ENCODE peak calls at places on chromosomes 16 and 17, in nine cellular contexts. V is neural progenitor cell; M is nephron progenitor cell; O is cardiac fibroblast; K is fibroblast of villous mesenchyme; X is AG04449; Z is activated CD8-positive, alpha-beta T cell treated with anti-CD3 and anti-CD28 coated beads for 36 hours; T is foreskin fibroblast; N is heart right ventricle. F is an unnamed sample.

GRCh38 chr16:23807028-23807427 is 28.8 kb upstream of the PRKCB start:
- DNase-seq in V (no peak), M (no peak), O (no peak), K (no peak), X (no peak), Z (no peak), T (no peak), N (no peak), F (no peak)

GRCh38 chr16:79628501-79628975 is 28.0 kb upstream of the MAF start:
- DNase-seq in V (no peak), M (no peak), O (peak), K (peak), X (no peak), Z (peak), T (no peak), N (no peak), F (no peak)

GRCh38 chr17:48878920-48879898 is 13.4 kb upstream of the ATP5MC1 start:
- DNase-seq in V (peak), M (peak), O (peak), K (peak), X (no peak), Z (peak), T (peak), N (peak), F (no peak)

GRCh38 chr17:30530346-30531025 is 53.3 kb downstream of the GOSR1 start:
- DNase-seq in V (no peak), M (no peak), O (peak), K (peak), X (peak), Z (no peak), T (peak), N (no peak), F (no peak)

GRCh38 chr16:66379571-66379941 is 13.1 kb downstream of the CDH5 start:
- DNase-seq in V (no peak), M (no peak), O (no peak), K (no peak), X (no peak), Z (no peak), T (no peak), N (no peak), F (no peak)

GRCh38 chr16:66572356-66572755 is 6.1 kb downstream of the CMTM1 start:
- DNase-seq in V (no peak), M (no peak), O (no peak), K (no peak), X (no peak), Z (no peak), T (no peak), N (no peak), F (no peak)

GRCh38 chr17:71548540-71549190 is 572.2 kb upstream of the SOX9 start:
- DNase-seq in V (no peak), M (no peak), O (peak), K (no peak), X (no peak), Z (no peak), T (no peak), N (no peak), F (no peak)

GRCh38 chr17:34414338-34414737 is 51.3 kb upstream of the CCL1 start:
- DNase-seq in V (no peak), M (no peak), O (no peak), K (no peak), X (no peak), Z (no peak), T (no peak), N (no peak), F (no peak)

GRCh38 chr16:81629896-81630631 is 149.0 kb upstream of the PLCG2 start:
- DNase-seq in V (no peak), M (no peak), O (no peak), K (no peak), X (no peak), Z (no peak), T (no peak), N (no peak), F (no peak)

GRCh38 chr16:63461248-63461841 is 1425.1 kb upstream of the CDH8 start:
- DNase-seq in V (peak), M (peak), O (peak), K (peak), X (peak), Z (no peak), T (peak), N (no peak), F (no peak)

GRCh38 chr16:11034481-11034931 is 90.1 kb downstream of the CLEC16A start:
- DNase-seq in V (no peak), M (no peak), O (no peak), K (peak), X (no peak), Z (no peak), T (peak), N (no peak), F (no peak)

GRCh38 chr16:71930993-71931392 is 35.7 kb downstream of the IST1 start:
- DNase-seq in V (no peak), M (no peak), O (no peak), K (no peak), X (no peak), Z (no peak), T (no peak), N (no peak), F (no peak)

GRCh38 chr16:83095926-83096692 is 469.3 kb downstream of the CDH13 start:
- DNase-seq in V (no peak), M (no peak), O (peak), K (peak), X (no peak), Z (no peak), T (peak), N (no peak), F (no peak)

GRCh38 chr17:73494096-73494954 is 149.9 kb downstream of the SDK2 start:
- DNase-seq in V (no peak), M (no peak), O (no peak), K (no peak), X (no peak), Z (no peak), T (no peak), N (no peak), F (no peak)

GRCh38 chr16:57577691-57578224 is 35.3 kb downstream of the ADGRG5 start:
- DNase-seq in V (peak), M (no peak), O (no peak), K (no peak), X (no peak), Z (peak), T (no peak), N (no peak), F (no peak)

GRCh38 chr17:32558997-32559650 is 72.3 kb downstream of the CDK5R1 start:
- DNase-seq in V (no peak), M (no peak), O (no peak), K (no peak), X (no peak), Z (no peak), T (no peak), N (no peak), F (no peak)

GRCh38 chr17:82397449-82398335 is 20.5 kb upstream of the HEXD start:
- DNase-seq in V (no peak), M (no peak), O (no peak), K (no peak), X (no peak), Z (no peak), T (no peak), N (no peak), F (no peak)

GRCh38 chr16:50838885-50839284 is 97.0 kb downstream of the CYLD start:
- DNase-seq in V (no peak), M (no peak), O (no peak), K (no peak), X (no peak), Z (no peak), T (no peak), N (no peak), F (no peak)

GRCh38 chr16:29696881-29697331 is 17.9 kb downstream of the QPRT start:
- DNase-seq in V (no peak), M (no peak), O (no peak), K (no peak), X (no peak), Z (no peak), T (no peak), N (no peak), F (no peak)

GRCh38 chr16:60274431-60275017 is 1540.4 kb upstream of the GOT2 start:
- DNase-seq in V (no peak), M (no peak), O (no peak), K (no peak), X (no peak), Z (no peak), T (no peak), N (no peak), F (no peak)

GRCh38 chr16:14501331-14502255 is 128.5 kb downstream of the PARN start:
- DNase-seq in V (peak), M (peak), O (peak), K (peak), X (peak), Z (peak), T (peak), N (peak), F (peak)

GRCh38 chr16:11312718-11313492 is 31.8 kb upstream of the PRM1 start:
- DNase-seq in V (no peak), M (no peak), O (peak), K (peak), X (no peak), Z (peak), T (peak), N (no peak), F (no peak)

GRCh38 chr17:72113751-72114150 is 7.1 kb upstream of the SOX9 start:
- DNase-seq in V (no peak), M (no peak), O (no peak), K (no peak), X (no peak), Z (no peak), T (no peak), N (peak), F (no peak)

GRCh38 chr16:9258423-9259051 is 167.1 kb downstream of the HAPSTR1 start:
- DNase-seq in V (peak), M (peak), O (peak), K (peak), X (no peak), Z (peak), T (peak), N (peak), F (no peak)

GRCh38 chr16:67166035-67166882 is 1.7 kb downstream of the HSF4 start:
- DNase-seq in V (no peak), M (no peak), O (no peak), K (no peak), X (no peak), Z (peak), T (no peak), N (no peak), F (no peak)

GRCh38 chr17:66126231-66126630 is 65.7 kb downstream of the CEP112 start:
- DNase-seq in V (no peak), M (no peak), O (peak), K (no peak), X (no peak), Z (no peak), T (peak), N (no peak), F (no peak)

DNA sequence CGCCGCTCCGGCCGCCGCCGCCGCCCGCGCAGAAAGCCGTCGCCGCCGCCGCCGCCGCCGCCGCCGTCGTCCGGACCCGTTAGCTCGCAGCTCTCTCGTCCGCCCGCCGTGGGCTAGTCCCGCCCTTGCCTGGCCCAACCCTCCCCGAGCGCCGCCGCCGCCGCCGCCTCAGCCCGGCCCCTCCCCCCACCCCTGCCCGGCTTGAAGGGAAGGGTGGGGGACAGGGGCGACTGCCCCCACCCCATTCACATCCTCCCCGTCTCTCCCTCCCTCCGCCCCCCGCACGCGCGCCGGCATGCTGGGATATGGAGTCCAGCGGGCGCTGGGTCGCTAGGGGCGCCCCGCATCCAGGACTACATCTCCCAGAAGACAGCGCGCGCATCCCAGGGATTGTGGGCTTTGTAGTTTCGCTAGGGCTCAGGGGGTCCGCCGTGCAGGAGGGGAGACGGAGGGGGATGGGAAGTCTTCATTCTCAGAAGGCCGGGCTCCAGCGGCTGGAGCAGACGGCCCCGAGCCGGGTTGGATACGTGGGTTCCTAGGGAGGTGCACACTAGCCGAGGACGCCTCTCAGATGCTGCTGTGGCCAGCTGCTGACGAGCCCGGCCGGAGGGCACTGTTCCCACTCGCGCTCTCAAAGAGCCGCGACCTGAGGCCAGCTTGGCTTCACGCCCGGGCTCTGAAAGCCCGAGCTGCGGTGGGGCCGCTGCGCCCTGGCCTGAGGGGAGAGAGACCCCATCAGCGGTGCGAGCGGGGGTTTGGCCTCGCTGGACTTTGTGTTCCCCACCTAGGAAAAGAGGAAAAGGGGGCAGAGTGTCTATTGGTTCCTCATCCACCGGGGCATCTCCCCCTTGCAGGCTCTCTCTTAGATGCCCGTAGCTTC is at the start of gene ST3GAL2:
- DNase-seq in V (peak), M (peak), O (peak), K (peak), X (no peak), Z (peak), T (peak), N (peak), F (peak)
- TF ChIP-seq CTCF in V (no peak), M (no peak), O (peak), K (no peak), X (peak), Z (no peak), T (no peak), N (no peak), F (no peak)

DNA sequence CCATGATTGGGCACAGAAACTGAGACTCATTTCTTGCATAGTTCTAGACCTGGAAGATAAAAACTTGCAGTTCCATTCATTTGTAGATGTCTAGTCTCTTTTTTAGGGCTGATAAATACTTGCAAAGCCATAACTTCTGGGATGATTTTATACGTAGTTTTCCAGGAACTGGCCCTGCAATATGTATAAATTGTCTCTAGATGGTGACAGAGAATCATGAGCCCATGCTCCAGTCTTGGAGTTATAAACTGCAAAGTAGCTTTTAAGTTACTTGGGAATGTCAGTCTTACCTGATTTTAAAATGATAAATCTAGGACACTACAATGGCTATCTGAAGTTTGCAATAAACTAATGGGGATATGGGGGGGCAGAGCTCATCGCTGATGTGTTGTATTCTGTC is 3.0 kb upstream of the ADAMTS18 start:
- DNase-seq in V (peak), M (no peak), O (peak), K (peak), X (no peak), Z (no peak), T (peak), N (no peak), F (no peak)
- TF ChIP-seq CTCF in V (peak), M (peak), O (peak), K (peak), X (no peak), Z (no peak), T (no peak), N (no peak), F (no peak)

GRCh38 chr16:6032438-6032837 is 934.8 kb upstream of the EEF2KMT start:
- DNase-seq in V (no peak), M (no peak), O (no peak), K (no peak), X (no peak), Z (no peak), T (no peak), N (no peak), F (no peak)
- TF ChIP-seq CTCF in V (no peak), M (no peak), O (no peak), K (no peak), X (no peak), Z (no peak), T (no peak), N (no peak), F (no peak)

GRCh38 chr16:88651989-88652762 is 1.3 kb upstream of the CYBA start:
- DNase-seq in V (no peak), M (no peak), O (no peak), K (no peak), X (no peak), Z (no peak), T (no peak), N (no peak), F (no peak)

GRCh38 chr16:88652763-88653065 is 1.9 kb upstream of the CYBA start:
- DNase-seq in V (no peak), M (no peak), O (no peak), K (no peak), X (no peak), Z (no peak), T (no peak), N (no peak), F (no peak)

GRCh38 chr16:88649924-88650748 is 717 bp downstream of the CYBA start:
- DNase-seq in V (peak), M (peak), O (peak), K (peak), X (no peak), Z (peak), T (peak), N (no peak), F (no peak)

GRCh38 chr16:88650749-88651275 is at the start of gene CYBA:
- DNase-seq in V (peak), M (peak), O (peak), K (peak), X (no peak), Z (peak), T (peak), N (peak), F (peak)

DNA sequence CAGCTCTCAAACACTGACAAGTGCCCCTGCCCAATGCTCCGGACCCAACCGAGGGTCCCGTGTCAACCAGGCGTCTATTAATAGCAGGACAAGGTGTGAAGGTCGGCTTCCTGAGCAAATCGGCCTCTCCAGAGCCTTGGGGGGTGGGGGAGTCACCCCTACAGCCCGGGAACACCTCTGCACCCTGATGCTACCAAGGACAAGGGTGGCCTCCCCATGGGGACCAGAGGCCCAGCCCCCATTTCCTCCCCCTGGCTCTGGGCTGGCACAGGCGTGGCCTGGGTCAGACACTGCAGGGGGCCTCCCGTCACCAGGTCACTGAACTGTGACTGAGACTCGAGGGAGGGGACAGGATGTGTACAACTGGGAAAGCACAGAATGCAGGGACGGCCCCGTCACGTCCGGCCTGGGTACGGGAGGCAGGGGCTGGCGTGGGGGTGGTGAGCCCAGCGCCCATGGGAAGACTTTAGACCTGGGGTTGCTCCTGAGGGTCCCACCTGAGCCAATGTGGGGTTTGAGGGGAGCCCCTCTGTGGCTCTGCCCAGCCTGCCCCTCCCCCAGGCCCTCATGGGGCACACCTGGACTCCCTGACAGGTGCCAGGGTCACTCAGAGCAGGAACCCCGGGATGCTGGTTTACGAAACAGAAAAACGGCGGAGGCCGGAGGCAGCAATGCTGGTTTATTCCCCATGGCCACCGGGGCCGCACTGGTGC is 579 bp upstream of the CYBA start:
- DNase-seq in V (peak), M (peak), O (peak), K (no peak), X (no peak), Z (peak), T (peak), N (peak), F (no peak)
- TF ChIP-seq CTCF in V (no peak), M (no peak), O (no peak), K (no peak), X (no peak), Z (no peak), T (no peak), N (no peak), F (no peak)

F was measured in sigmoid colon.